ENCODE peak calls at places on chromosomes 3 and 15, in four cellular contexts. R, X, A and J are unnamed samples.

GRCh38 chr3:28651159-28651558 is 302.5 kb upstream of the AZI2 start:
- DNase-seq in A (no peak), R (no peak), X (no peak), J (no peak)

GRCh38 chr15:56931674-56932507 is 13.4 kb downstream of the TCF12 start:
- DNase-seq in R (no peak), A (no peak), X (no peak), J (no peak)

GRCh38 chr3:29513236-29513635 is 232.4 kb downstream of the RBMS3 start:
- DNase-seq in R (no peak), A (peak), X (no peak), J (no peak)

GRCh38 chr3:146590521-146590920 is 14.6 kb downstream of the PLSCR5 start:
- DNase-seq in R (no peak), X (no peak), A (peak), J (no peak)

GRCh38 chr3:182709306-182709705 is 84.0 kb upstream of the ATP11B start:
- DNase-seq in R (peak), A (no peak), X (no peak), J (no peak)

GRCh38 chr3:58952128-58952917 is 97.5 kb downstream of the CFAP20DC start:
- DNase-seq in R (no peak), X (no peak), A (peak), J (no peak)

GRCh38 chr3:124963755-124964154 is 29.2 kb upstream of the MUC13 start:
- DNase-seq in A (peak), X (no peak), R (no peak), J (no peak)

GRCh38 chr3:141486735-141487418 is at the start of gene RASA2:
- DNase-seq in A (peak), R (peak), X (peak), J (no peak)

GRCh38 chr3:187101184-187102072 is 37.9 kb downstream of the RPL39L start:
- DNase-seq in A (peak), X (no peak), R (peak), J (peak)

GRCh38 chr3:188185717-188186236 is 31.8 kb downstream of the LPP start:
- DNase-seq in A (no peak), X (no peak), R (peak), J (no peak)

GRCh38 chr3:114745322-114746240 is 401.5 kb downstream of the ZBTB20 start:
- DNase-seq in X (no peak), R (no peak), A (peak), J (no peak)

GRCh38 chr3:138332472-138333073 is 2.9 kb upstream of the NME9 start:
- DNase-seq in A (peak), X (no peak), R (peak), J (no peak)

GRCh38 chr3:134345202-134345601 is 29.0 kb downstream of the AMOTL2 start:
- DNase-seq in X (no peak), R (no peak), A (no peak), J (no peak)

GRCh38 chr15:52735231-52736089 is 54.7 kb downstream of the ONECUT1 start:
- DNase-seq in A (peak), X (peak), R (peak), J (peak)

GRCh38 chr3:38030126-38031021 is 932 bp upstream of the PLCD1 start:
- DNase-seq in R (no peak), X (no peak), A (no peak), J (no peak)

GRCh38 chr3:42153039-42153438 is 61.9 kb downstream of the TRAK1 start:
- DNase-seq in X (no peak), R (no peak), A (no peak), J (no peak)

GRCh38 chr3:19662516-19662915 is 271.5 kb downstream of the EFHB start:
- DNase-seq in R (no peak), X (no peak), A (no peak), J (no peak)

GRCh38 chr3:158713094-158713499 is 19.2 kb downstream of the RARRES1 start:
- DNase-seq in X (no peak), R (no peak), A (peak), J (no peak)

GRCh38 chr3:178076718-178077117 is 459.5 kb upstream of the KCNMB2 start:
- DNase-seq in X (no peak), A (peak), R (no peak), J (no peak)

GRCh38 chr3:90091557-90091956 is 984.1 kb downstream of the EPHA3 start:
- DNase-seq in R (peak), A (peak), X (no peak), J (no peak)

GRCh38 chr15:31197497-31198414 is 96.2 kb upstream of the TRPM1 start:
- DNase-seq in X (no peak), A (no peak), R (peak), J (no peak)

GRCh38 chr3:100151024-100151707 is 36.9 kb upstream of the FILIP1L start:
- DNase-seq in X (no peak), A (peak), R (no peak), J (no peak)

GRCh38 chr3:147616998-147617619 is 207.9 kb downstream of the ZIC1 start:
- DNase-seq in X (no peak), A (peak), R (peak), J (no peak)

GRCh38 chr3:87120850-87121249 is 106.3 kb upstream of the CHMP2B start:
- DNase-seq in R (peak), A (no peak), X (no peak), J (no peak)

GRCh38 chr3:37308247-37308646 is 133.9 kb upstream of the LRRFIP2 start:
- DNase-seq in X (no peak), R (peak), A (peak), J (no peak)

GRCh38 chr3:187261541-187261969 is 30.0 kb downstream of the MASP1 start:
- DNase-seq in X (no peak), R (no peak), A (peak), J (no peak)